ENCODE peak calls at places on chromosomes 16 and 17, in six cellular contexts. K, G, U, B, T and Z are unnamed samples.

GRCh38 chr17:67995568-67996191 is 589 bp downstream of the C17orf58 start:
- DNase-seq in K (peak), G (peak), U (peak), B (peak), T (no peak), Z (no peak)

GRCh38 chr17:68584904-68585303 is 16.3 kb downstream of the FAM20A start:
- DNase-seq in K (no peak), G (no peak), U (no peak), B (no peak), T (no peak), Z (peak)

GRCh38 chr16:17327671-17328335 is 143.0 kb downstream of the XYLT1 start:
- DNase-seq in K (no peak), G (no peak), U (no peak), B (no peak), T (no peak), Z (no peak)

GRCh38 chr16:59459811-59460210 is 725.7 kb upstream of the GOT2 start:
- DNase-seq in K (no peak), G (no peak), U (no peak), B (no peak), T (no peak), Z (no peak)

GRCh38 chr16:78704421-78704820 is 605.0 kb downstream of the WWOX start:
- DNase-seq in K (no peak), G (no peak), U (no peak), B (no peak), T (no peak), Z (no peak)

GRCh38 chr17:34579017-34579946 is at the start of gene TMEM132E:
- DNase-seq in K (no peak), G (no peak), U (no peak), B (peak), T (no peak), Z (peak)

GRCh38 chr16:69131749-69132423 is 502 bp downstream of the CHTF8 start:
- DNase-seq in K (peak), G (peak), U (peak), B (peak), T (peak), Z (peak)

GRCh38 chr17:11948791-11949190 is 48.5 kb downstream of the ZNF18 start:
- DNase-seq in K (no peak), G (no peak), U (no peak), B (no peak), T (no peak), Z (no peak)

GRCh38 chr17:66493283-66494019 is 191.0 kb downstream of the PRKCA start:
- DNase-seq in K (peak), G (no peak), U (no peak), B (no peak), T (no peak), Z (no peak)

GRCh38 chr17:40909755-40910154 is 24.7 kb upstream of the KRT20 start:
- DNase-seq in K (no peak), G (no peak), U (no peak), B (no peak), T (no peak), Z (no peak)

GRCh38 chr17:6627019-6627418 is 13.5 kb downstream of the KIAA0753 start:
- DNase-seq in K (no peak), G (no peak), U (no peak), B (no peak), T (no peak), Z (no peak)

GRCh38 chr17:63171428-63172205 is 205.6 kb downstream of the TANC2 start:
- DNase-seq in K (no peak), G (no peak), U (no peak), B (no peak), T (no peak), Z (no peak)

GRCh38 chr17:32846143-32846542 is 30.8 kb downstream of the MYO1D start:
- DNase-seq in K (no peak), G (no peak), U (no peak), B (no peak), T (no peak), Z (no peak)

GRCh38 chr17:44307387-44308186 is 814 bp upstream of the RUNDC3A start:
- DNase-seq in K (peak), G (no peak), U (no peak), B (peak), T (no peak), Z (peak)

GRCh38 chr17:81566461-81567126 is 14.4 kb upstream of the FAAP100 start:
- DNase-seq in K (peak), G (no peak), U (no peak), B (peak), T (no peak), Z (peak)

GRCh38 chr17:13862341-13862740 is 207.0 kb upstream of the COX10 start:
- DNase-seq in K (no peak), G (peak), U (no peak), B (no peak), T (no peak), Z (no peak)

GRCh38 chr16:1745181-1745899 is 26.0 kb downstream of the NME3 start:
- DNase-seq in K (no peak), G (no peak), U (no peak), B (no peak), T (no peak), Z (no peak)

GRCh38 chr17:34862384-34862783 is 98.9 kb downstream of the CCT6B start:
- DNase-seq in K (no peak), G (no peak), U (no peak), B (no peak), T (no peak), Z (no peak)

GRCh38 chr16:20504418-20504817 is 53.1 kb downstream of the ACSM2A start:
- DNase-seq in K (no peak), G (no peak), U (no peak), B (no peak), T (no peak), Z (no peak)

GRCh38 chr16:28042856-28043255 is 20.7 kb downstream of the GSG1L start:
- DNase-seq in K (no peak), G (no peak), U (no peak), B (no peak), T (no peak), Z (no peak)

GRCh38 chr17:75019146-75019545 is 6.7 kb downstream of the MRPL58 start:
- DNase-seq in K (no peak), G (no peak), U (no peak), B (no peak), T (no peak), Z (no peak)

GRCh38 chr17:37609170-37610040 is at the start of gene SYNRG:
- DNase-seq in K (peak), G (peak), U (peak), B (peak), T (peak), Z (peak)

GRCh38 chr16:58684001-58684353 is 593 bp downstream of the SLC38A7 start:
- DNase-seq in K (no peak), G (no peak), U (no peak), B (no peak), T (no peak), Z (no peak)

GRCh38 chr16:51151951-51152663 is 1.0 kb upstream of the SALL1 start:
- DNase-seq in K (no peak), G (no peak), U (no peak), B (peak), T (no peak), Z (no peak)

GRCh38 chr17:11506635-11507034 is 91.6 kb upstream of the DNAH9 start:
- DNase-seq in K (no peak), G (peak), U (no peak), B (no peak), T (no peak), Z (no peak)

GRCh38 chr17:75008373-75008772 is 4.1 kb upstream of the MRPL58 start:
- DNase-seq in K (no peak), G (peak), U (no peak), B (no peak), T (no peak), Z (no peak)

GRCh38 chr17:57429966-57430365 is 173.6 kb downstream of the MSI2 start:
- DNase-seq in K (no peak), G (no peak), U (no peak), B (no peak), T (no peak), Z (no peak)

GRCh38 chr16:2426941-2427361 is 2.3 kb upstream of the CCNF start:
- DNase-seq in K (no peak), G (no peak), U (no peak), B (no peak), T (no peak), Z (no peak)

GRCh38 chr17:35731932-35732805 is 730 bp downstream of the RASL10B start:
- DNase-seq in K (no peak), G (no peak), U (no peak), B (no peak), T (no peak), Z (no peak)

GRCh38 chr17:2798679-2799078 is 2.4 kb downstream of the RAP1GAP2 start:
- DNase-seq in K (no peak), G (no peak), U (no peak), B (no peak), T (no peak), Z (no peak)

GRCh38 chr17:37506678-37507077 is 17.0 kb downstream of the DUSP14 start:
- DNase-seq in K (peak), G (peak), U (peak), B (no peak), T (no peak), Z (peak)

GRCh38 chr17:83161298-83162034 is 82.1 kb downstream of the METRNL start:
- DNase-seq in K (no peak), G (no peak), U (no peak), B (no peak), T (no peak), Z (no peak)

GRCh38 chr17:11882716-11883115 is 114.6 kb downstream of the ZNF18 start:
- DNase-seq in K (no peak), G (no peak), U (no peak), B (no peak), T (no peak), Z (no peak)